ENCODE peak calls at places on chromosomes 12 and 14, in nine cellular contexts. H, Z, P, X, S, C, L, N and B are unnamed samples. For H3K27me3, the result is how much of the 10 kb centered on the place peaks cover.

GRCh38 chr12:109443794-109444193 is 33.3 kb downstream of the KCTD10 start:
- DNase-seq in P (no peak), Z (no peak), S (no peak), X (no peak), L (no peak), H (no peak), C (peak), N (peak), B (no peak)

GRCh38 chr14:104878582-104878981 is 13.5 kb downstream of the CEP170B start:
- DNase-seq in H (no peak), P (no peak), C (no peak), S (peak), Z (no peak), L (no peak), X (no peak), N (no peak), B (no peak)

GRCh38 chr14:50736932-50737419 is 68.9 kb upstream of the SAV1 start:
- DNase-seq in H (no peak), L (no peak), Z (no peak), N (no peak), C (no peak), X (no peak), P (no peak), S (no peak), B (no peak)

GRCh38 chr12:63064080-63064479 is 86.9 kb downstream of the AVPR1A start:
- DNase-seq in L (no peak), N (no peak), S (no peak), Z (no peak), X (no peak), H (peak), P (no peak), C (no peak), B (peak)

GRCh38 chr12:13039557-13039956 is 4.6 kb upstream of the FAM234B start:
- DNase-seq in N (no peak), H (no peak), P (no peak), S (no peak), L (no peak), Z (no peak), C (no peak), X (no peak), B (no peak)

GRCh38 chr12:105067511-105068031 is 16.7 kb downstream of the ALDH1L2 start:
- DNase-seq in N (no peak), C (no peak), Z (no peak), L (no peak), S (no peak), P (no peak), X (peak), H (no peak), B (no peak)

GRCh38 chr12:78671295-78671694 is 193.3 kb upstream of the SYT1 start:
- DNase-seq in S (no peak), N (no peak), L (no peak), Z (no peak), P (no peak), C (no peak), H (peak), X (peak), B (no peak)

GRCh38 chr12:30769802-30770201 is 15.1 kb upstream of the CAPRIN2 start:
- DNase-seq in L (no peak), S (no peak), N (no peak), H (no peak), Z (no peak), X (no peak), P (no peak), C (no peak), B (no peak)

GRCh38 chr14:90491221-90491867 is 94.5 kb downstream of the CALM1 start:
- DNase-seq in L (peak), S (peak), P (no peak), H (no peak), N (no peak), Z (peak), C (no peak), X (peak), B (no peak)

GRCh38 chr14:68250950-68251765 is 431.6 kb downstream of the RAD51B start:
- DNase-seq in S (no peak), X (no peak), N (peak), C (no peak), P (peak), H (peak), L (no peak), Z (no peak), B (no peak)

GRCh38 chr14:100371773-100372172 is 48.6 kb downstream of the SLC25A47 start:
- DNase-seq in X (no peak), N (no peak), L (no peak), P (no peak), H (no peak), S (no peak), Z (no peak), C (no peak), B (no peak)

GRCh38 chr12:13627536-13627935 is 353.9 kb downstream of the GRIN2B start:
- DNase-seq in L (no peak), H (no peak), N (no peak), P (no peak), X (no peak), Z (no peak), S (no peak), C (no peak), B (no peak)

GRCh38 chr12:52037248-52037861 is 13.9 kb upstream of the NR4A1 start:
- DNase-seq in N (peak), X (no peak), P (no peak), C (no peak), Z (peak), L (peak), H (no peak), S (peak), B (no peak)
- TF ChIP-seq CTCF in N (peak), X (peak), P (peak), C (no peak), Z (no peak), L (no peak), H (no peak), S (no peak), B (peak)

GRCh38 chr12:49967777-49968250 is 4.9 kb upstream of the AQP6 start:
- DNase-seq in S (no peak), Z (no peak), X (no peak), L (no peak), C (no peak), H (no peak), N (no peak), P (no peak), B (no peak)
- H3K4me3 ChIP-seq in S (peak), Z (no peak), X (peak), L (peak), C (no peak), H (no peak), N (no peak), P (peak), B (peak)

DNA sequence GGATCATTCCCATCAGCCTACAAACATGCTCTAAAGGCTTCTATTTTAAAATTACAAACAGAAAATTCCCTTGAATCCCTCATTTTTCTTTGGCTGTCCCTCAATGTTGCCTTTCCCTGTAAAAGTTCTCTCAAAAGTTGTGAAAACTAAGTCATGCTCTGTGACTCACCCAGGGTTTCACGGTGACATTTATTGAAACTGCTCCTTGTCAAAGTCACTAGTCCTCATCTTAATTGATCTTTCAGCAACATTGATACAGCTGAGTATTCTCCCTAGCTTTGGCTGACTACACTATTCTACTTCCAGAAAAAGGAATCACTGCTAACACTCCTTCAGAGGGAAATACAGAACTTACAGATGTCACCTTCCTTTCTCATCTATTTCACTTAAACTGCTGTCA is 65.7 kb downstream of the ASCL4 start:
- DNase-seq in N (no peak), S (no peak), L (no peak), X (no peak), Z (no peak), P (no peak), H (no peak), C (no peak), B (no peak)
- H3K27me3 ChIP-seq in N (half or more), S (under half), L (under half), X (under half), Z (under half), P (under half), H (under half), C (under half), B (under half)

GRCh38 chr12:113955109-113955970 is 10.8 kb downstream of the RBM19 start:
- DNase-seq in X (no peak), C (no peak), S (no peak), Z (no peak), P (no peak), N (peak), H (peak), L (peak), B (no peak)
- TF ChIP-seq CTCF in X (peak), C (no peak), S (no peak), Z (no peak), P (peak), N (peak), H (peak), L (no peak), B (peak)